ENCODE peak calls at places on chromosome 10, in ten cellular contexts. One of them, this sample, is unnamed.

GRCh38 chr10:75263806-75264205 is 28.0 kb upstream of the COMTD1 start:
- ATAC-seq in CD4-positive, alpha-beta T cell: no peak
- ATAC-seq in activated CD8-positive, alpha-beta T cell treated with anti-CD3 and anti-CD28 coated beads, Interleukin-2, amount 10 ng/mL, durations not matched to agents 7 days and 5 days: no peak
- ATAC-seq in upper lobe of left lung: no peak
- ATAC-seq in sciatic nerve: no peak
- ATAC-seq in CD8-positive, alpha-beta T cell: no peak
- ATAC-seq in B cell: no peak
- ATAC-seq in IMR-90: no peak
- ATAC-seq in left lobe of liver: no peak
- ATAC-seq in left ventricle myocardium superior: peak; percentile 81
- ATAC-seq in this sample: no peak

GRCh38 chr10:59823751-59824150 is 70.5 kb upstream of the MRLN start:
- ATAC-seq in CD4-positive, alpha-beta T cell: no peak
- ATAC-seq in activated CD8-positive, alpha-beta T cell treated with anti-CD3 and anti-CD28 coated beads, Interleukin-2, amount 10 ng/mL, durations not matched to agents 7 days and 5 days: no peak
- ATAC-seq in left ventricle myocardium superior: no peak
- ATAC-seq in left lobe of liver: no peak
- ATAC-seq in sciatic nerve: no peak
- ATAC-seq in CD8-positive, alpha-beta T cell: no peak
- ATAC-seq in upper lobe of left lung: no peak
- ATAC-seq in IMR-90: no peak
- ATAC-seq in B cell: no peak
- ATAC-seq in this sample: no peak

GRCh38 chr10:70753841-70754621 is 31.1 kb downstream of the TBATA start:
- ATAC-seq in left lobe of liver: no peak
- ATAC-seq in left ventricle myocardium superior: peak; percentile 82
- ATAC-seq in upper lobe of left lung: no peak
- ATAC-seq in IMR-90: peak; percentile 48
- ATAC-seq in activated CD8-positive, alpha-beta T cell treated with anti-CD3 and anti-CD28 coated beads, Interleukin-2, amount 10 ng/mL, durations not matched to agents 7 days and 5 days: no peak
- ATAC-seq in sciatic nerve: peak; percentile 56
- ATAC-seq in CD8-positive, alpha-beta T cell: no peak
- ATAC-seq in CD4-positive, alpha-beta T cell: no peak
- ATAC-seq in B cell: no peak
- ATAC-seq in this sample: no peak

GRCh38 chr10:101453791-101454718 is 100.1 kb downstream of the BTRC start:
- ATAC-seq in sciatic nerve: no peak
- ATAC-seq in CD4-positive, alpha-beta T cell: no peak
- ATAC-seq in activated CD8-positive, alpha-beta T cell treated with anti-CD3 and anti-CD28 coated beads, Interleukin-2, amount 10 ng/mL, durations not matched to agents 7 days and 5 days: peak; percentile 61
- ATAC-seq in left lobe of liver: no peak
- ATAC-seq in upper lobe of left lung: no peak
- ATAC-seq in B cell: no peak
- ATAC-seq in IMR-90: peak; percentile 77
- ATAC-seq in CD8-positive, alpha-beta T cell: no peak
- ATAC-seq in left ventricle myocardium superior: no peak
- ATAC-seq in this sample: peak; percentile 75

GRCh38 chr10:113539789-113540188 is 13.1 kb upstream of the HABP2 start:
- ATAC-seq in left ventricle myocardium superior: no peak
- ATAC-seq in upper lobe of left lung: peak; percentile 80
- ATAC-seq in B cell: no peak
- ATAC-seq in CD4-positive, alpha-beta T cell: no peak
- ATAC-seq in sciatic nerve: no peak
- ATAC-seq in CD8-positive, alpha-beta T cell: no peak
- ATAC-seq in activated CD8-positive, alpha-beta T cell treated with anti-CD3 and anti-CD28 coated beads, Interleukin-2, amount 10 ng/mL, durations not matched to agents 7 days and 5 days: no peak
- ATAC-seq in IMR-90: no peak
- ATAC-seq in left lobe of liver: peak; percentile 14
- ATAC-seq in this sample: peak; percentile 90

GRCh38 chr10:37857287-37858211 is at the start of gene ZNF248:
- ATAC-seq in IMR-90: peak; percentile 94
- ATAC-seq in activated CD8-positive, alpha-beta T cell treated with anti-CD3 and anti-CD28 coated beads, Interleukin-2, amount 10 ng/mL, durations not matched to agents 7 days and 5 days: peak; percentile 98
- ATAC-seq in left ventricle myocardium superior: peak; percentile 99
- ATAC-seq in upper lobe of left lung: peak; percentile 100
- ATAC-seq in left lobe of liver: peak; percentile 95
- ATAC-seq in CD8-positive, alpha-beta T cell: peak; percentile 96
- ATAC-seq in B cell: peak; percentile 96
- ATAC-seq in sciatic nerve: peak; percentile 99
- ATAC-seq in CD4-positive, alpha-beta T cell: peak; percentile 94
- ATAC-seq in this sample: peak; percentile 95

GRCh38 chr10:123327450-123327849 is 173.2 kb downstream of the BUB3 start:
- ATAC-seq in left ventricle myocardium superior: no peak
- ATAC-seq in B cell: no peak
- ATAC-seq in sciatic nerve: no peak
- ATAC-seq in upper lobe of left lung: no peak
- ATAC-seq in activated CD8-positive, alpha-beta T cell treated with anti-CD3 and anti-CD28 coated beads, Interleukin-2, amount 10 ng/mL, durations not matched to agents 7 days and 5 days: no peak
- ATAC-seq in CD8-positive, alpha-beta T cell: no peak
- ATAC-seq in left lobe of liver: no peak
- ATAC-seq in CD4-positive, alpha-beta T cell: no peak
- ATAC-seq in IMR-90: no peak
- ATAC-seq in this sample: no peak

GRCh38 chr10:50561816-50562215 is 61.9 kb downstream of the SGMS1 start:
- ATAC-seq in left ventricle myocardium superior: peak; percentile 29
- ATAC-seq in CD8-positive, alpha-beta T cell: peak; percentile 55
- ATAC-seq in CD4-positive, alpha-beta T cell: peak; percentile 43
- ATAC-seq in B cell: peak; percentile 31
- ATAC-seq in IMR-90: peak; percentile 35
- ATAC-seq in activated CD8-positive, alpha-beta T cell treated with anti-CD3 and anti-CD28 coated beads, Interleukin-2, amount 10 ng/mL, durations not matched to agents 7 days and 5 days: no peak
- ATAC-seq in upper lobe of left lung: peak; percentile 41
- ATAC-seq in left lobe of liver: peak; percentile 59
- ATAC-seq in sciatic nerve: peak; percentile 63
- ATAC-seq in this sample: peak; percentile 36

GRCh38 chr10:43212043-43212721 is 54.7 kb downstream of the RASGEF1A start:
- ATAC-seq in B cell: no peak
- ATAC-seq in upper lobe of left lung: no peak
- ATAC-seq in left lobe of liver: no peak
- ATAC-seq in sciatic nerve: no peak
- ATAC-seq in left ventricle myocardium superior: peak; percentile 75
- ATAC-seq in activated CD8-positive, alpha-beta T cell treated with anti-CD3 and anti-CD28 coated beads, Interleukin-2, amount 10 ng/mL, durations not matched to agents 7 days and 5 days: no peak
- ATAC-seq in CD8-positive, alpha-beta T cell: no peak
- ATAC-seq in CD4-positive, alpha-beta T cell: no peak
- ATAC-seq in IMR-90: peak; percentile 6
- ATAC-seq in this sample: no peak